ENCODE peak calls at places on chromosome 6, in four cellular contexts. U is RWPE1, G is upper lobe of left lung, Z is mucosa of descending colon. J is an unnamed sample.

GRCh38 chr6:13946506-13946905 is 21.8 kb downstream of the RNF182 start:
- DNase-seq in U (no peak), G (no peak), Z (no peak), J (no peak)

GRCh38 chr6:64280569-64280968 is 645.0 kb downstream of the PHF3 start:
- DNase-seq in U (peak; percentile 8), G (no peak), Z (peak; percentile 60), J (no peak)

GRCh38 chr6:21348462-21349195 is 244.9 kb upstream of the SOX4 start:
- DNase-seq in U (no peak), G (peak; percentile 77), Z (no peak), J (no peak)

GRCh38 chr6:161948462-161948861 is 674.6 kb upstream of the AGPAT4 start:
- DNase-seq in U (no peak), G (no peak), Z (no peak), J (no peak)

GRCh38 chr6:36442083-36442670 is 477 bp downstream of the PXT1 start:
- DNase-seq in U (no peak), G (no peak), Z (peak; percentile 40), J (no peak)

GRCh38 chr6:147540075-147540474 is 31.6 kb downstream of the SAMD5 start:
- DNase-seq in U (no peak), G (no peak), Z (no peak), J (no peak)

GRCh38 chr6:2865270-2866182 is 23.9 kb upstream of the SERPINB1 start:
- DNase-seq in U (no peak), G (no peak), Z (no peak), J (no peak)

GRCh38 chr6:45072014-45072413 is 256.1 kb upstream of the RUNX2 start:
- DNase-seq in U (no peak), G (no peak), Z (no peak), J (no peak)

GRCh38 chr6:107080036-107080435 is 35.3 kb downstream of the BEND3 start:
- DNase-seq in U (no peak), G (no peak), Z (no peak), J (no peak)

GRCh38 chr6:100657678-100658330 is 193.1 kb upstream of the SIM1 start:
- DNase-seq in U (no peak), G (no peak), Z (no peak), J (no peak)

GRCh38 chr6:170212956-170213636 is 77.8 kb downstream of the DLL1 start:
- DNase-seq in U (no peak), G (no peak), Z (no peak), J (peak; percentile 27)

GRCh38 chr6:154403803-154404202 is 47.2 kb upstream of the IPCEF1 start:
- DNase-seq in U (no peak), G (no peak), Z (peak; percentile 16), J (no peak)

GRCh38 chr6:47733879-47734558 is 35.6 kb downstream of the ADGRF4 start:
- DNase-seq in U (peak; percentile 31), G (no peak), Z (peak; percentile 75), J (no peak)

GRCh38 chr6:42928748-42929087 is 562 bp upstream of the CNPY3 start:
- DNase-seq in U (no peak), G (no peak), Z (no peak), J (peak; percentile 48)

GRCh38 chr6:14819840-14820420 is 425.9 kb upstream of the JARID2 start:
- DNase-seq in U (no peak), G (no peak), Z (no peak), J (no peak)

GRCh38 chr6:1388081-1388926 is 1.1 kb upstream of the FOXF2 start:
- DNase-seq in U (no peak), G (no peak), Z (no peak), J (no peak)

GRCh38 chr6:20755631-20756030 is 221.4 kb downstream of the CDKAL1 start:
- DNase-seq in U (peak; percentile 1), G (no peak), Z (no peak), J (no peak)

GRCh38 chr6:159778542-159778941 is 10.9 kb downstream of the TCP1 start:
- DNase-seq in U (no peak), G (no peak), Z (no peak), J (no peak)

GRCh38 chr6:137013738-137014602 is 30.8 kb downstream of the IL20RA start:
- DNase-seq in U (peak; percentile 67), G (no peak), Z (peak; percentile 30), J (no peak)

GRCh38 chr6:88376759-88377387 is 210.7 kb upstream of the CNR1 start:
- DNase-seq in U (peak; percentile 53), G (no peak), Z (no peak), J (no peak)

GRCh38 chr6:30914854-30915590 is 984 bp downstream of the VARS2 start:
- DNase-seq in U (no peak), G (no peak), Z (peak; percentile 23), J (no peak)

GRCh38 chr6:24547243-24547642 is 52.5 kb downstream of the ALDH5A1 start:
- DNase-seq in U (no peak), G (no peak), Z (no peak), J (no peak)

GRCh38 chr6:14799928-14800327 is 445.9 kb upstream of the JARID2 start:
- DNase-seq in U (peak; percentile 57), G (peak; percentile 61), Z (peak; percentile 80), J (peak; percentile 39)

GRCh38 chr6:162056745-162057144 is 670.8 kb downstream of the PRKN start:
- DNase-seq in U (no peak), G (no peak), Z (no peak), J (no peak)

GRCh38 chr6:43076093-43076927 is at the start of gene PTK7:
- DNase-seq in U (no peak), G (peak; percentile 47), Z (peak; percentile 21), J (no peak)

J was measured in Peyer's patch.